ENCODE peak calls at places on chromosomes 6 and 20, in six cellular contexts. One of them, this sample, is unnamed.

GRCh38 chr20:63548542-63548941 is 993 bp upstream of the SRMS start:
- DNase-seq in K562: no peak
- DNase-seq in HepG2: no peak
- DNase-seq in H1: no peak
- DNase-seq in GM12878: no peak
- DNase-seq in NT2/D1: no peak
- DNase-seq in this sample: no peak

GRCh38 chr6:133241901-133242760 is 974 bp downstream of the EYA4 start:
- DNase-seq in K562: no peak
- DNase-seq in HepG2: no peak
- DNase-seq in H1: no peak
- DNase-seq in GM12878: no peak
- DNase-seq in NT2/D1: no peak
- DNase-seq in this sample: no peak

GRCh38 chr6:111361648-111362047 is 121.4 kb downstream of the REV3L start:
- DNase-seq in K562: peak; percentile 31
- DNase-seq in HepG2: peak; percentile 39
- DNase-seq in H1: no peak
- DNase-seq in GM12878: no peak
- DNase-seq in NT2/D1: peak; percentile 16
- DNase-seq in this sample: peak; percentile 10

GRCh38 chr6:134764741-134765140 is 185.2 kb downstream of the ALDH8A1 start:
- DNase-seq in K562: no peak
- DNase-seq in HepG2: no peak
- DNase-seq in H1: no peak
- DNase-seq in GM12878: no peak
- DNase-seq in NT2/D1: no peak
- DNase-seq in this sample: no peak

GRCh38 chr20:8953300-8953699 is 115.6 kb upstream of the PLCB4 start:
- DNase-seq in K562: no peak
- DNase-seq in HepG2: no peak
- DNase-seq in H1: no peak
- DNase-seq in GM12878: no peak
- DNase-seq in NT2/D1: no peak
- DNase-seq in this sample: no peak

GRCh38 chr20:60085551-60086132 is 127.4 kb downstream of the CDH26 start:
- DNase-seq in K562: peak; percentile 15
- DNase-seq in HepG2: no peak
- DNase-seq in H1: no peak
- DNase-seq in GM12878: no peak
- DNase-seq in NT2/D1: no peak
- DNase-seq in this sample: no peak

GRCh38 chr6:132684267-132684666 is 25.3 kb upstream of the TAAR1 start:
- DNase-seq in K562: no peak
- DNase-seq in HepG2: no peak
- DNase-seq in H1: no peak
- DNase-seq in GM12878: no peak
- DNase-seq in NT2/D1: no peak
- DNase-seq in this sample: no peak

GRCh38 chr6:166716910-166717617 is 90.0 kb upstream of the RPS6KA2 start:
- DNase-seq in K562: no peak
- DNase-seq in HepG2: no peak
- DNase-seq in H1: no peak
- DNase-seq in GM12878: no peak
- DNase-seq in NT2/D1: no peak
- DNase-seq in this sample: no peak

GRCh38 chr6:47552319-47552718 is 74.7 kb downstream of the CD2AP start:
- DNase-seq in K562: no peak
- DNase-seq in HepG2: no peak
- DNase-seq in H1: no peak
- DNase-seq in GM12878: no peak
- DNase-seq in NT2/D1: no peak
- DNase-seq in this sample: no peak

GRCh38 chr6:70494833-70495232 is 71.9 kb upstream of the SDHAF4 start:
- DNase-seq in K562: no peak
- DNase-seq in HepG2: no peak
- DNase-seq in H1: no peak
- DNase-seq in GM12878: no peak
- DNase-seq in NT2/D1: no peak
- DNase-seq in this sample: no peak

DNA sequence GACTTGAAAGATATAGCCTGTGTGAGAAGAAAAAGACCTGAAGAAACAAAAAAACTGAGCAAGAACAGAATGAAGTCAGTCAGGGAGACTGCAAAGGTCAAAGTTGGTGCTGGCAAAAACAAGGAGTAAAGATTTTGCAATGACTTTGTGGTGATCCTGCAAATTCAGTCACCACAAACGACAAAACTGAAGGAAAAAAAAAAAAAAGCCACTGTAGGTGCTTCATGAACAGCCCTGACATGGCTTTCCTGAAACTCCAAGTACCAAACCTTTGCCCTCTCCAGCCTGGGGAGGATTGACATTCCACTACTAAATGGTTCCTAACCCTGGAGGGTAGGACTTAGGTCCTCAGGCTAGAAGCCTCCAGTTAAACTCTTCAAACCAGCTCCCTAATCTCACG is 114.7 kb upstream of the BEND3 start:
- DNase-seq in K562: no peak
- DNase-seq in HepG2: no peak
- DNase-seq in H1: no peak
- DNase-seq in GM12878: no peak
- DNase-seq in NT2/D1: no peak
- DNase-seq in this sample: no peak
- TF ChIP-seq ZNF274 in K562: no peak
- TF ChIP-seq ZNF274 in HepG2: no peak
- TF ChIP-seq ZNF274 in H1: no peak
- TF ChIP-seq ZNF274 in GM12878: no peak
- TF ChIP-seq ZNF274 in NT2/D1: no peak
- TF ChIP-seq ZNF274 in this sample: no peak

GRCh38 chr6:121548146-121548545 is 112.7 kb downstream of the GJA1 start:
- DNase-seq in K562: no peak
- DNase-seq in HepG2: no peak
- DNase-seq in H1: no peak
- DNase-seq in GM12878: no peak
- DNase-seq in NT2/D1: no peak
- DNase-seq in this sample: no peak
- TF ChIP-seq ZNF274 in K562: no peak
- TF ChIP-seq ZNF274 in HepG2: no peak
- TF ChIP-seq ZNF274 in H1: no peak
- TF ChIP-seq ZNF274 in GM12878: no peak
- TF ChIP-seq ZNF274 in NT2/D1: no peak
- TF ChIP-seq ZNF274 in this sample: no peak

DNA sequence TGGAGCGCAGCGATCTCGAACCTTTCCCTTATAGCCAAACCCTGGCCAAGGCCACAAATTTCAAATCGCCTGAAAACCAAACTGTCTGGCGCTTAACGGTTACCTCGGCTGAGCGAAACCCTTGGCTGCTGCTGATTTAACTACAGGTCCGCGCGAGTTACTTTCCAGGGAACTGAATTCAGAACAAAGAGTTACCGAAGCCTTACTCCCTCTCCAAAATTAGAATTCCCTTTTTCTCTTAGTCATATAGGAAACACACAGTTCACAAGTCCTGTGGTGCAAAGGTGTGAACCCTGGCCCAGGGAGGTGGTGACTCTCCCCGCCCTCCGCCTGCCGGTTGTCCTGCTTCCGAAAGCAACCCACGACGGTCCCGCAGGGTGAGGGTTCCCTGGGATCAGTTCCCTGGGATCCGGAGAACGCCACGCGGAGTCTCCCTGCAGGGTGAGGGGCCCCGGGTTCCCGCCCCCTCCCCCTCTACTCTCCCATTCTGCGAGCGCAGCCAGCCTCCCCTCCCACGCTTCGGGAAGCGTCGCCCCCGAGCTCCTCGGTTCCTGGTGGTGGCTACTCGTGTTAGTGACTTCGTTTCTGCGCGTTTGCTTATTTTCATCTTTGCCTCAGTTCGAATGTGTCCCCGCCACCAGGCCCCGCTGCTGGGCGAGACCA is 1.1 kb upstream of the SLC35D3 start:
- DNase-seq in K562: no peak
- DNase-seq in HepG2: no peak
- DNase-seq in H1: peak; percentile 55
- DNase-seq in GM12878: no peak
- DNase-seq in NT2/D1: no peak
- DNase-seq in this sample: no peak
- TF ChIP-seq ZNF274 in K562: no peak
- TF ChIP-seq ZNF274 in HepG2: no peak
- TF ChIP-seq ZNF274 in H1: no peak
- TF ChIP-seq ZNF274 in GM12878: no peak
- TF ChIP-seq ZNF274 in NT2/D1: no peak
- TF ChIP-seq ZNF274 in this sample: no peak

GRCh38 chr6:139164001-139164400 is 29.1 kb downstream of the HECA start:
- DNase-seq in K562: no peak
- DNase-seq in HepG2: no peak
- DNase-seq in H1: no peak
- DNase-seq in GM12878: no peak
- DNase-seq in NT2/D1: no peak
- DNase-seq in this sample: no peak
- TF ChIP-seq ZNF274 in K562: no peak
- TF ChIP-seq ZNF274 in HepG2: no peak
- TF ChIP-seq ZNF274 in H1: no peak
- TF ChIP-seq ZNF274 in GM12878: no peak
- TF ChIP-seq ZNF274 in NT2/D1: no peak
- TF ChIP-seq ZNF274 in this sample: no peak

GRCh38 chr6:12324096-12324495 is 33.9 kb downstream of the EDN1 start:
- DNase-seq in K562: no peak
- DNase-seq in HepG2: peak; percentile 99
- DNase-seq in H1: no peak
- DNase-seq in GM12878: no peak
- DNase-seq in NT2/D1: no peak
- DNase-seq in this sample: peak; percentile 99
- TF ChIP-seq ZNF274 in K562: no peak
- TF ChIP-seq ZNF274 in HepG2: no peak
- TF ChIP-seq ZNF274 in H1: no peak
- TF ChIP-seq ZNF274 in GM12878: no peak
- TF ChIP-seq ZNF274 in NT2/D1: no peak
- TF ChIP-seq ZNF274 in this sample: no peak

DNA sequence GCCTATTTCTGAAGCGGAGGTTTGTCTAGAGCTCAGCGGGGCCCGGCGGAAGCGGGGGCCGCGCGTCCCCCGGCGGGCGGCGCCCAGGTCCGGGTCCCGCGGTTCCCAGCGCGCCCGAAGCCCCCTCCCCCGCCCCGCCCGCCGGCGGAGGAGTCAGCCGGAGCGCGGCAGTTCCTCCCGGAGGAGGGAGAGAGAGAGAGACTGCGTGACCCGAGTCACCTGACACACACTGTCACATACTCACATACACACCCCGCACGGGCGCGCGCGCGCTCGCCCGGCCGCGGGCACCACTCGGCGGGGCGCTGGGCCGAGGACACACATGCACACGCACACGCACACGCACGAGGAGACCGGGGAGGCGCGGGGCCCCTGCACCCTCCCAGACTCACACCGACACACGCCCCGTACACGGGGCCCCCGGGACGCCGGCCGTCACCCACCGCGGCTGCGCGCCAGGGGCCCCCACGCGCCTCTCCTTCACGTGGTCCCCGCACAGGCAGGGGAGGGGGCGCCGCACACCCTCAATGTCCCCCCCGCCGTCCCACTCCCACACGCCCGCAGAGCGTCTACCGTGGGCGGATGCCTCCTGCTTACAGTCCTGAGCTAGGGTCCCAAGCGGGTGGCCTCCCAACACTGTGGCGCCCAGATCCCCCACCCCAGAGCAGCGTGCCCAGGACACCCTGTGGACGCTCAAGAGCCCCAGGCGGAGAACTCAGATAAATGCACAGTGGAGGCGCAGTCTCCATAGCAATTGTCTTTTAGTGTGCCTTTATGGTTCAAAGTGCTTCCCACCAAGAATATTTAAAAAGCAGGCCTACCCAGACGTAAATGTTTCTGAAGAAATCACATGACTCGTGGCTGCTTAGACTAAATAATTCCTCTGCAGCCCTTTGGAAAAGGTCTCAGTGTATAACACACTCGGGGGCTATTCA is at the start of gene RRAGD:
- DNase-seq in K562: no peak
- DNase-seq in HepG2: no peak
- DNase-seq in H1: peak; percentile 67
- DNase-seq in GM12878: no peak
- DNase-seq in NT2/D1: no peak
- DNase-seq in this sample: peak; percentile 4
- TF ChIP-seq ZNF274 in K562: no peak
- TF ChIP-seq ZNF274 in HepG2: no peak
- TF ChIP-seq ZNF274 in H1: no peak
- TF ChIP-seq ZNF274 in GM12878: no peak
- TF ChIP-seq ZNF274 in NT2/D1: no peak
- TF ChIP-seq ZNF274 in this sample: no peak

DNA sequence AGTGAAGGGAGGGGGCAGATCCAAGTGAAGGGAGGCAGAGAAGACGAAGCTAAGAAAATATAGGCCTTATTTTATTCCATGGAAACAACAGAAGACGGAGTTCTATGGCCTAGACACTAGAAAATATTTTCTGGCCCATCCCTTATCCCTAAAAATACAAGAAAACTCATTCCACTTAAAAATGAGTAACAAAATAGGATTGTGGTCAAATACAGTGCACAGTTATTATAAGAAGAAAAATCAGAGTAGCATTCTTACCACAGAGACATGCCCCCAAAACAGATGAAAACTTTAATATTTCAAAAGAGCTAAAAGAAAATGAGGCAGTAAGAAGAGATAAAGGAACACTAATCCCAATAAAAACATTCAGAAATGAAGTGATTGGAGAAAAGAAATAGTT is 202.9 kb downstream of the GMPR start:
- DNase-seq in K562: no peak
- DNase-seq in HepG2: no peak
- DNase-seq in H1: no peak
- DNase-seq in GM12878: no peak
- DNase-seq in NT2/D1: no peak
- DNase-seq in this sample: no peak
- TF ChIP-seq ZNF274 in K562: no peak
- TF ChIP-seq ZNF274 in HepG2: no peak
- TF ChIP-seq ZNF274 in H1: no peak
- TF ChIP-seq ZNF274 in GM12878: no peak
- TF ChIP-seq ZNF274 in NT2/D1: no peak
- TF ChIP-seq ZNF274 in this sample: no peak

GRCh38 chr6:150770631-150771030 is 94.9 kb upstream of the MTHFD1L start:
- DNase-seq in K562: no peak
- DNase-seq in HepG2: no peak
- DNase-seq in H1: no peak
- DNase-seq in GM12878: no peak
- DNase-seq in NT2/D1: no peak
- DNase-seq in this sample: no peak
- TF ChIP-seq ZNF274 in K562: no peak
- TF ChIP-seq ZNF274 in HepG2: no peak
- TF ChIP-seq ZNF274 in H1: no peak
- TF ChIP-seq ZNF274 in GM12878: no peak
- TF ChIP-seq ZNF274 in NT2/D1: no peak
- TF ChIP-seq ZNF274 in this sample: no peak

DNA sequence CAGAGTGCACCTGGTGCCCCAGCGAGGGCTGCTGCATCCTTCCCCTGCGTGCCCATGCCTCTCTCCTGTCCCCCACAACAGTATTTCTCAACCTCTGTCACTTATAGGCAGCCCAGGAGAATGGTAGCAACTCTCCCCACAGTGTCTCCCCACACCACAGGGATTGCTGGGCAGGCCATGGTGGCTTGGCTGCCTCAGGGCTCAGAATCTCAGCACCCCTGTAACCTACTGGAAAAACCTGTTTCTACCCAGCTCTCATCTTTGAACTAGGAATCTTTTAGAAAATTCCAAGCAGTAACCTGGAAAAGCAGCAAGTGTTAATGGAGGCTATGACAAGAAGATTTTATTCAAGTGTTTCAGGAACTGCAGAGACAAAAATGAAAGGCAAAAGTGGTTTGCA is 38.0 kb downstream of the CD164 start:
- DNase-seq in K562: no peak
- DNase-seq in HepG2: no peak
- DNase-seq in H1: no peak
- DNase-seq in GM12878: no peak
- DNase-seq in NT2/D1: no peak
- DNase-seq in this sample: no peak
- TF ChIP-seq ZNF274 in K562: no peak
- TF ChIP-seq ZNF274 in HepG2: no peak
- TF ChIP-seq ZNF274 in H1: no peak
- TF ChIP-seq ZNF274 in GM12878: no peak
- TF ChIP-seq ZNF274 in NT2/D1: no peak
- TF ChIP-seq ZNF274 in this sample: no peak

This sample was measured in HCT116.